ENCODE peak calls at places on chromosomes 13 and 19, in seven cellular contexts. J is foreskin fibroblast, E is body of pancreas, X is neural progenitor cell, M is thoracic aorta, Z is esophagus squamous epithelium, Y is GM23338. P is an unnamed sample.

GRCh38 chr19:50861496-50862286 is 7.0 kb downstream of the KLK3 start:
- DNase-seq in J (no peak), E (no peak), X (no peak), M (no peak), Z (no peak), Y (no peak), P (no peak)

GRCh38 chr19:2552859-2553258 is 76.9 kb downstream of the GADD45B start:
- DNase-seq in J (no peak), E (no peak), X (no peak), M (no peak), Z (no peak), Y (no peak), P (no peak)

GRCh38 chr19:33404506-33404905 is 31.0 kb downstream of the CEBPG start:
- DNase-seq in J (no peak), E (peak), X (no peak), M (no peak), Z (no peak), Y (no peak), P (no peak)

GRCh38 chr19:47256688-47257410 is 524 bp downstream of the CCDC9 start:
- DNase-seq in J (peak), E (peak), X (peak), M (peak), Z (peak), Y (peak), P (peak)

GRCh38 chr13:63124863-63125262 is 1709.2 kb upstream of the PCDH20 start:
- DNase-seq in J (peak), E (no peak), X (no peak), M (no peak), Z (no peak), Y (peak), P (no peak)

GRCh38 chr13:44373601-44374347 is at the start of gene SERP2:
- DNase-seq in J (peak), E (peak), X (peak), M (no peak), Z (no peak), Y (peak), P (no peak)

GRCh38 chr13:99971576-99972189 is at the start of gene ZIC5:
- DNase-seq in J (no peak), E (no peak), X (peak), M (no peak), Z (no peak), Y (peak), P (peak)

GRCh38 chr13:37667631-37668161 is 69.1 kb upstream of the POSTN start:
- DNase-seq in J (peak), E (no peak), X (no peak), M (no peak), Z (no peak), Y (no peak), P (peak)

GRCh38 chr13:52027832-52028231 is 3.3 kb downstream of the UTP14C start:
- DNase-seq in J (no peak), E (no peak), X (no peak), M (no peak), Z (no peak), Y (no peak), P (no peak)

GRCh38 chr13:25860265-25860664 is 191.6 kb downstream of the SHISA2 start:
- DNase-seq in J (no peak), E (no peak), X (no peak), M (no peak), Z (no peak), Y (no peak), P (no peak)

GRCh38 chr19:10044390-10044789 is 31.1 kb downstream of the RDH8 start:
- DNase-seq in J (no peak), E (no peak), X (no peak), M (no peak), Z (no peak), Y (no peak), P (no peak)

GRCh38 chr13:42574435-42575311 is 721 bp downstream of the TNFSF11 start:
- DNase-seq in J (no peak), E (no peak), X (peak), M (no peak), Z (no peak), Y (peak), P (no peak)

GRCh38 chr13:109998030-109998429 is 211.6 kb upstream of the IRS2 start:
- DNase-seq in J (no peak), E (no peak), X (no peak), M (no peak), Z (no peak), Y (no peak), P (no peak)

DNA sequence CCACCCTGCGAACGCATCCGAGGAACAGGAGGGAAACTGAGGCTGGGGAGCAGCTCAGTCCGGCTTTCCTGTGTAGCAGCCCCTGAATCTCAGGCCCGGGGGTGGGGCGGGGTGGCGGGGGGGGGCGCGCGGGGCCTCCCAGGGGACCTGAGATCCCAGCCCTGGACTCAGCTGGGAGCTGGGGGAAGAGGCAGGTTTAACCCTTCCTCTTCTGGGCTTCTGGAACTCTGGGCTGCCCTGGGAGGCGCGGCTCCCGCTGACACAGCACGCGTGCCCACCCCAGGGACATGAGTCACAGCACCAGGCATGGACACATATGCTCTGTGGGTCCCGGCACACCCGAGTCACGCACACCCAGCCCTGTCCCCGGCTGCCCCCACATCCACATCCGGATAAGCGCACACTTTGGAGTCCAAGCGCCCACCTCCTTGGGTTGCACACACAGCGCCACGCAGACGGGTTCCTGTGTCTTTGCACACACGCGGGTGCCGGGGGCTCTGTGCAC is 3.5 kb upstream of the CIRBP start:
- DNase-seq in J (peak), E (peak), X (no peak), M (peak), Z (no peak), Y (no peak), P (peak)
- H3K4me3 ChIP-seq in J (peak), E (no peak), X (peak), M (peak), Z (peak), Y (peak), P (peak)

GRCh38 chr13:97369269-97369893 is 64.6 kb upstream of the RAP2A start:
- DNase-seq in J (peak), E (no peak), X (no peak), M (no peak), Z (no peak), Y (no peak), P (no peak)

GRCh38 chr13:97366172-97366688 is 67.7 kb upstream of the RAP2A start:
- DNase-seq in J (peak), E (no peak), X (no peak), M (no peak), Z (no peak), Y (no peak), P (peak)

GRCh38 chr13:97364827-97365226 is 69.1 kb upstream of the RAP2A start:
- DNase-seq in J (no peak), E (no peak), X (no peak), M (no peak), Z (no peak), Y (no peak), P (no peak)

GRCh38 chr13:97367016-97367415 is 67.0 kb upstream of the RAP2A start:
- DNase-seq in J (peak), E (no peak), X (no peak), M (no peak), Z (no peak), Y (no peak), P (peak)

DNA sequence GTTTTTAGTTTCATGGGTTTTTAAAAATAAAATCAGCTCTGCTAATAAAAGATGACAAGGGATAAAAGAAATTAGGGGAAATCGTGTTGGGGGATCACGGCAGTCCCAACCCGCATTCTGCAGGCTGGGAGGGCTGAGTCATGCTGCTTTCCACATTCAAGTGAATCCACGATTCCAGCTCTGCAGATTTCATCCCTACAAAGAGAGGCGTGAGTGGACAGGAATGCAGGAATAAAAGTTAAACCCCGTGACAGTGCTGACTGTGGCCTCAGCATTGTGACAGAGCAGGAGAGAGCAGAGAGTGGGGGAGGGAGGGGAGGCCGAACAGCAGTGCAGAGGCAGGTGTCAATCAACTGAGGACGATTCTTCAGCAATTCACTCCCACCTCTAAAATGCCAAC is 66.5 kb upstream of the RAP2A start:
- DNase-seq in J (peak), E (no peak), X (peak), M (no peak), Z (no peak), Y (peak), P (peak)
- H3K4me3 ChIP-seq in J (no peak), E (no peak), X (no peak), M (no peak), Z (no peak), Y (no peak), P (no peak)

DNA sequence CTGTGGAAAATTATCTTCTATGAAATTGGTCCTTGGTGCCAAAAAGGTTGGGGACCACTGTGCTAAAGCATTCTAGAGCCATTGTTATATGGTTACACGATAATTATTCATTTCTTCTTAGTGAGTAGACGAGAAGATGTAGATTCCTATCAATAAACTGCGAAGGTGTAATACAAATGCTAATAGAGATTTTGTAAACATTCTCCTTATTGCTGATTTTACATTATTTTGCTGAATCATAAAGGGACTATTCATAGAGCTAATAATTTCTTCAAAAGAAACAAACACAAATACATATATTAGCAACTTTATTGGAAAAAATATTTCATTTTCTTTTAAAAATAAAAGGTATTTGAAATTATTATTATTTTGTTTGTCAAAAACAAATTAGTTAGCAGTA is 823.0 kb upstream of the GPC6 start:
- DNase-seq in J (no peak), E (no peak), X (no peak), M (no peak), Z (no peak), Y (no peak), P (no peak)
- H3K4me3 ChIP-seq in J (no peak), E (no peak), X (no peak), M (no peak), Z (no peak), Y (no peak), P (no peak)

GRCh38 chr19:56111601-56112312 is 9.3 kb downstream of the ZNF787 start:
- DNase-seq in J (peak), E (peak), X (peak), M (no peak), Z (no peak), Y (peak), P (peak)

GRCh38 chr19:56109216-56109615 is 11.9 kb downstream of the ZNF787 start:
- DNase-seq in J (peak), E (no peak), X (no peak), M (no peak), Z (no peak), Y (no peak), P (peak)

GRCh38 chr19:56108447-56109195 is 12.5 kb downstream of the ZNF787 start:
- DNase-seq in J (peak), E (peak), X (no peak), M (no peak), Z (no peak), Y (no peak), P (no peak)

GRCh38 chr19:56112313-56112709 is 8.8 kb downstream of the ZNF787 start:
- DNase-seq in J (no peak), E (no peak), X (no peak), M (no peak), Z (no peak), Y (no peak), P (no peak)

DNA sequence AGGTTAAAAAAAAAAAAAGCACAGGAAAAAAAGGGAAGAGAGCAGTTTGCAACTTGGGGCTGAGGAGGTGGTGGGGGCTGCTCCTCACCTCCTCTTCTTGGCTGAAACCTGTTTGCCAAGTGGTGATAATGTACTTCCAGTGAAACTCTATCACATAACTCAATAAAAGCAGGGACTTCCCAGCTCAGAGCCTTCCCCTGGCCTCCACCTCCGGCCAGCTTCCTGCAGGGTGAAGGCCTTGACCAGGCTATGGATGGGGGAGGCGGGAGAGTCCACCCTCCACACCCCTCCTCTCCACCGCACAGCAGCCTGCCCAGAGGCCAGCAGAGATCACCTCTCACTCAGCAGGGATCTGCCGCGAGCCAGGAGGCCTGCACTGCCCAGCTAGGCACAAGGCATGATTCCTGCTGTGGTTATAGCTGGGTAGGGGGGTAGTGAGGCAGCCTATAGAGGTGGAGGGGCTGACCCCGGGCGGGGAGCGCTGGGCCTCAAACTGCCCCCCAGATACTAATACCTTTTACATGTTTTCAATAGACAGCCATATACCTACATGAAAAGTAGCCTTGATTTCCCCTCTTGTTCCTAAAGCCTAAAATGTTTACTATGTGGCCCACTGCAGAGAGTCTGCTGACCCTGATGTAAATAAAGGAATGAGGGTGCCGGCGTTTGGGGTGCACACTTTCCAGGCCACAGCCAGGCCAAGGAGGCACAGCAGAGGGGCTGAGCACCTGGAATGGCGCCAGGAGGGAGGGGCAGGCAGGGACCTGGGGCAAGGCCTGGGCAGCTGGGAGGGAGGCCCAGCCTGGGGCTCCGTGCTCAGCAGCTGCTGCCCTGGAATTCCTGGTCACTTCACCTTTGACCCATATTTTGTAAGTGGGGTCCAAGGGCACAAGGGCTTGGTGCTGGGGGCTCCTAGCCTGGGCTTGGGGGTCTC is 10.3 kb downstream of the ZNF787 start:
- DNase-seq in J (peak), E (peak), X (peak), M (no peak), Z (no peak), Y (no peak), P (peak)
- H3K4me3 ChIP-seq in J (no peak), E (no peak), X (no peak), M (no peak), Z (peak), Y (no peak), P (no peak)

P was measured in SJCRH30.